ENCODE peak calls at places on chromosomes 5 and 9, in four cellular contexts. V is HepG2, J is K562, E is GM12878. I is an unnamed sample.

GRCh38 chr9:77595426-77596051 is 52.6 kb downstream of the GNA14 start:
- DNase-seq in V (no peak), J (no peak), E (no peak), I (no peak)

GRCh38 chr5:73318308-73318719 is 130.3 kb downstream of the FOXD1 start:
- DNase-seq in V (no peak), J (no peak), E (no peak), I (no peak)

GRCh38 chr5:43840424-43841232 is 237.6 kb downstream of the NNT start:
- DNase-seq in V (no peak), J (no peak), E (no peak), I (no peak)

GRCh38 chr9:114428466-114428865 is 40.7 kb upstream of the AKNA start:
- DNase-seq in E (no peak), J (no peak), V (no peak), I (no peak)

GRCh38 chr9:137305060-137305787 is 3.2 kb upstream of the NRARP start:
- DNase-seq in J (no peak), V (no peak), E (no peak), I (no peak)

GRCh38 chr9:10050016-10050415 is 562.8 kb downstream of the PTPRD start:
- DNase-seq in E (no peak), J (no peak), V (no peak), I (no peak)

GRCh38 chr5:6732634-6733410 is 19.6 kb downstream of the TENT4A start:
- DNase-seq in V (no peak), E (no peak), J (no peak), I (no peak)

GRCh38 chr9:101485873-101486692 is 47.6 kb upstream of the RNF20 start:
- DNase-seq in J (no peak), E (no peak), V (no peak), I (peak)

GRCh38 chr9:92917176-92917800 is 30.0 kb upstream of the FGD3 start:
- DNase-seq in V (no peak), J (no peak), E (no peak), I (no peak)

GRCh38 chr9:87787735-87788134 is 61.8 kb downstream of the CTSL start:
- DNase-seq in V (no peak), E (no peak), J (peak), I (no peak)

GRCh38 chr9:113536483-113537226 is 73.1 kb downstream of the RGS3 start:
- DNase-seq in J (peak), E (no peak), V (no peak), I (no peak)

GRCh38 chr5:72467987-72468386 is 39.2 kb downstream of the ZNF366 start:
- DNase-seq in J (no peak), V (no peak), E (no peak), I (no peak)

GRCh38 chr5:107894361-107894760 is 223.6 kb upstream of the EFNA5 start:
- DNase-seq in E (no peak), V (no peak), J (no peak), I (no peak)

GRCh38 chr9:19969721-19970120 is 180.9 kb upstream of the SLC24A2 start:
- DNase-seq in V (no peak), J (no peak), E (no peak), I (no peak)

GRCh38 chr9:19809422-19810269 is 20.8 kb upstream of the SLC24A2 start:
- DNase-seq in E (no peak), J (no peak), V (no peak), I (no peak)

GRCh38 chr9:38112010-38112409 is 43.0 kb upstream of the SHB start:
- DNase-seq in E (no peak), V (no peak), J (no peak), I (no peak)

GRCh38 chr5:31453522-31453921 is 78.4 kb downstream of the DROSHA start:
- DNase-seq in E (no peak), V (no peak), J (no peak), I (no peak)

GRCh38 chr5:100148239-100148638 is 386.9 kb upstream of the FAM174A start:
- DNase-seq in V (no peak), E (no peak), J (no peak), I (no peak)

GRCh38 chr5:55440188-55440646 is 94.5 kb downstream of the PLPP1 start:
- DNase-seq in V (no peak), J (no peak), E (no peak), I (no peak)

DNA sequence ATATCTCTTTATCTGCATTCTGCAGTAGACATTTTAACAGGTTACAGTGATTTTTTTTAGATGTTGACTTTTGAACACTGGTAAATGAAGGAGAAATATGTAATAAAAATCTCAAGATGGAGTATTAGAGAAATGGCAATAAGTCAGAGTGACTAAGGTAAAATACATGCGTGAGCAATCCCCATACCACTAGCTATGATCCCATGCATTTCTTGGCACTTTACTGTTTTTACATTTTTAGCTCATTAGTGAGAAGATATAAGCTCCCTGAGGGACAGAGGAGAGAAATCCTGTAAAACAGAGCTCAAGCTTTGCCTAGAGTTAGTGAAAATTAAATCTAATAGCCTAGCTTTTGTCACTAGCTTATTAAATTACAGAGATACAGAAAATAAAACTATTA is 181.9 kb upstream of the TRPM3 start:
- DNase-seq in J (no peak), V (no peak), E (no peak), I (no peak)
- TF ChIP-seq FOXK2 in J (no peak), V (no peak), E (no peak), I (no peak)

GRCh38 chr9:70569070-70569772 is 154.8 kb upstream of the KLF9 start:
- DNase-seq in V (no peak), E (no peak), J (no peak), I (no peak)
- TF ChIP-seq FOXK2 in V (no peak), E (no peak), J (no peak), I (no peak)

DNA sequence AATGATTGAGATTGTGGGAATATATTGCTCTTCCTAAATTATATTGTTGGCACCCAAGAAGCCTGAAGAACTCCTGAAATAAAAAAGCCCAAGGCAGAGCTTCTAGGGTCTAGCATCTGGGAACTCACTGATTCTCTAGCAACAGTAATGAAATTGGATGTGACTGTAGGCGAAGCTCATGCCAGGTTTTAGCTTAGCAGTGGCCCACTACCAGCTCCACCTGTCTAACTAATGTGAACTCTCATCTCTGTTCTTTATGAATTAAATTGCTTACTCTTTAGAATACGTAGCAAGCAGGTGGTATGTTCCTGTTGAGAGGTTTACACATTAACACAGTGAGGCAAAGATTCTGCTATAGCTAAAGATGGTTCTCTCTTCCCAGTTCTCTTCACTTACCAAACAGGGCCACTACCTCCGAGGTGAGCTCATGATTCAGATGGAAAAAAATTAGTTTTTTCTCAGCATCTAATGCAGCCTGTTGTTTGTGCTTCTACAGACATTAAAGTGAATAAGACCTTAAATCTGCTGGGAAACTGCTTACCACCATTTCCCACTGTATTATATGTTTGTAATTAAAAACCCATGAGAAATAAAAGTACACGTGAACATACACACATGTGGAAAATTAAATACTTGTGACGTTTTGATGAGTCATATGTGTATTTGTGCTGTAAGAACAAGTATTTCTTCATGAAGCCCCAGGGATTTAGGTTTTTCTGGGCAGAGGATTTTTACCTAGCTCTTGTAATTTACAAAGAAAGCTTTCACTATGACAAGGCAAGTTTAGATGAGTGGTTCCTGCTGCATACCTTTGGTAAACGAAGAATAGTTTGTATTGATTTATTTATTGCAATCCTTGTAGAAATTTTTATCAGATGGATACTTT is 360.1 kb downstream of the KDM4C start:
- DNase-seq in V (no peak), E (peak), J (no peak), I (no peak)
- TF ChIP-seq FOXK2 in V (no peak), E (no peak), J (no peak), I (no peak)

GRCh38 chr5:132226516-132227234 is 978 bp downstream of the P4HA2 start:
- DNase-seq in E (no peak), J (no peak), V (no peak), I (no peak)

GRCh38 chr5:132223861-132224260 is 3.8 kb downstream of the P4HA2 start:
- DNase-seq in J (no peak), V (no peak), E (no peak), I (no peak)

GRCh38 chr5:132222649-132223038 is 5.0 kb downstream of the P4HA2 start:
- DNase-seq in E (peak), V (no peak), J (no peak), I (no peak)

GRCh38 chr5:132225165-132226032 is 2.3 kb downstream of the P4HA2 start:
- DNase-seq in V (no peak), J (no peak), E (no peak), I (no peak)

GRCh38 chr5:132224721-132225120 is 2.9 kb downstream of the P4HA2 start:
- DNase-seq in J (no peak), V (no peak), E (no peak), I (no peak)
- TF ChIP-seq FOXK2 in J (no peak), V (no peak), E (no peak), I (no peak)